ENCODE peak calls at places on chromosomes 3 and 15, in five cellular contexts. I, J, K, B and E are unnamed samples.

GRCh38 chr15:79598639-79599038 is 166.5 kb downstream of the MINAR1 start:
- DNase-seq in I (no peak), J (no peak), K (no peak), B (no peak), E (no peak)

GRCh38 chr15:72034351-72034750 is 83.6 kb downstream of the MYO9A start:
- DNase-seq in I (no peak), J (no peak), K (no peak), B (no peak), E (no peak)

GRCh38 chr3:66048051-66048395 is 9.3 kb upstream of the MAGI1 start:
- DNase-seq in I (no peak), J (no peak), K (no peak), B (no peak), E (no peak)

GRCh38 chr15:25668901-25669300 is 194.2 kb downstream of the ATP10A start:
- DNase-seq in I (no peak), J (no peak), K (no peak), B (no peak), E (no peak)

GRCh38 chr3:162738778-162739177 is 1242.2 kb downstream of the OTOL1 start:
- DNase-seq in I (no peak), J (no peak), K (no peak), B (no peak), E (no peak)

GRCh38 chr3:53147161-53147902 is 13.7 kb upstream of the PRKCD start:
- DNase-seq in I (no peak), J (no peak), K (no peak), B (no peak), E (no peak)

GRCh38 chr3:122283796-122284445 is 41.1 kb upstream of the CSTA start:
- DNase-seq in I (no peak), J (no peak), K (no peak), B (no peak), E (no peak)

GRCh38 chr3:69020424-69020823 is 6.9 kb upstream of the EOGT start:
- DNase-seq in I (no peak), J (no peak), K (no peak), B (no peak), E (no peak)

GRCh38 chr3:4999626-5000184 is 20.5 kb downstream of the BHLHE40 start:
- DNase-seq in I (peak; percentile 57), J (no peak), K (no peak), B (no peak), E (no peak)

GRCh38 chr3:87260270-87260669 is 16.1 kb downstream of the POU1F1 start:
- DNase-seq in I (peak; percentile 8), J (peak; percentile 44), K (peak; percentile 28), B (no peak), E (peak; percentile 27)

GRCh38 chr3:73442886-73443285 is 181.9 kb downstream of the PDZRN3 start:
- DNase-seq in I (no peak), J (no peak), K (no peak), B (no peak), E (no peak)

GRCh38 chr3:158470944-158471638 is 99.9 kb upstream of the MLF1 start:
- DNase-seq in I (no peak), J (no peak), K (no peak), B (no peak), E (no peak)

GRCh38 chr3:50248387-50248786 is 12.4 kb downstream of the GNAI2 start:
- DNase-seq in I (no peak), J (no peak), K (no peak), B (no peak), E (no peak)

GRCh38 chr3:97910931-97911351 is 61.3 kb downstream of the RIOX2 start:
- DNase-seq in I (peak; percentile 52), J (no peak), K (no peak), B (peak; percentile 11), E (no peak)

GRCh38 chr3:169237181-169237580 is 426.3 kb downstream of the MECOM start:
- DNase-seq in I (no peak), J (no peak), K (no peak), B (no peak), E (no peak)

GRCh38 chr3:143024351-143024960 is 23.1 kb downstream of the U2SURP start:
- DNase-seq in I (no peak), J (no peak), K (no peak), B (no peak), E (no peak)

GRCh38 chr15:80072285-80072684 is 12.8 kb downstream of the ZFAND6 start:
- DNase-seq in I (peak; percentile 59), J (peak; percentile 87), K (peak; percentile 71), B (peak; percentile 83), E (peak; percentile 82)

GRCh38 chr3:146020969-146021368 is 140.0 kb downstream of the PLOD2 start:
- DNase-seq in I (no peak), J (no peak), K (no peak), B (no peak), E (no peak)

GRCh38 chr15:82919231-82919886 is 33.2 kb downstream of the HOMER2 start:
- DNase-seq in I (no peak), J (no peak), K (no peak), B (no peak), E (no peak)

GRCh38 chr3:104526901-104527401 is 839.8 kb upstream of the ALCAM start:
- DNase-seq in I (no peak), J (no peak), K (no peak), B (peak; percentile 60), E (no peak)

DNA sequence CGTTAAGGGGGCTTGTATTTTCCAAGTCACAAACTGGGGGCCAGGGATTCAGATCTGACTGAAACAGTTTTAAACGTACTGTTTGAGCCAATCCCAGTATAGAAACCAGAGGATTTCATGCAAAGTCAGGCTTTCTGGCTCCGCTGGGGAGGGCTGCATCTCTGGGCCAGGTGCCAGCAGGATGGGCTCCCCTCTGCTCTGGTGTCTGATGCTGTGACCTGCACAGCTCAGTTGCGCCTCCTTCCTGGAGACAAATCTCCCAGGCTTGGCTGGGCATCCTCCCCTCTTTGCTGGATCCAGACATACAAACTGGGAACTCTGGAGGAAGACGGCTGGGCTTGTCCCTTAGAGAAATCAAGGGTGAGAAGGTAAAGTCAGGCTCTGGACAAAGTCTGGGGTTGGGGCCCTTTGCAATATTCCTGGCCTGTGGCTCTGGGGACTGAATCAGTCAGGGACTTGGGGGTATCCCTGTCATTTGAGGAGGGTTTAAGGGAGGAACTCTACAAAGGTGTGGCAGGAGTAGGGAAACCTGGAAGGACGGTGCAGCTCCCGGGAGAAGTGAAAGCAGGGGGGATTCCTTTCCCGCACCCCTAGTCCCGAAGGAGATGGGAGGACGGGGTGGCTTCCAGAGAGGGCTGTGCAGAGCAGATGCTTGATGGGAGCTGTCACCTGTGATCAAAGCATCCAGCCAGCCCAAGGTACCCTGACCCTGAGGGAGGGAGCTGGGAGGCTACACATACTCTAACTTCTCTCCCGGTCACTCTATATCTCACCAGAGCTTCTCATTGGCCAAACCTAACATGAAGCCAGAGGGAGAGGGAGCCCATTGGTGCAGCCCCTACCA is 114.8 kb upstream of the ATP2B2 start:
- DNase-seq in I (no peak), J (no peak), K (no peak), B (no peak), E (no peak)
- TF ChIP-seq REST in I (no peak), J (no peak), K (no peak), B (no peak), E (no peak)

DNA sequence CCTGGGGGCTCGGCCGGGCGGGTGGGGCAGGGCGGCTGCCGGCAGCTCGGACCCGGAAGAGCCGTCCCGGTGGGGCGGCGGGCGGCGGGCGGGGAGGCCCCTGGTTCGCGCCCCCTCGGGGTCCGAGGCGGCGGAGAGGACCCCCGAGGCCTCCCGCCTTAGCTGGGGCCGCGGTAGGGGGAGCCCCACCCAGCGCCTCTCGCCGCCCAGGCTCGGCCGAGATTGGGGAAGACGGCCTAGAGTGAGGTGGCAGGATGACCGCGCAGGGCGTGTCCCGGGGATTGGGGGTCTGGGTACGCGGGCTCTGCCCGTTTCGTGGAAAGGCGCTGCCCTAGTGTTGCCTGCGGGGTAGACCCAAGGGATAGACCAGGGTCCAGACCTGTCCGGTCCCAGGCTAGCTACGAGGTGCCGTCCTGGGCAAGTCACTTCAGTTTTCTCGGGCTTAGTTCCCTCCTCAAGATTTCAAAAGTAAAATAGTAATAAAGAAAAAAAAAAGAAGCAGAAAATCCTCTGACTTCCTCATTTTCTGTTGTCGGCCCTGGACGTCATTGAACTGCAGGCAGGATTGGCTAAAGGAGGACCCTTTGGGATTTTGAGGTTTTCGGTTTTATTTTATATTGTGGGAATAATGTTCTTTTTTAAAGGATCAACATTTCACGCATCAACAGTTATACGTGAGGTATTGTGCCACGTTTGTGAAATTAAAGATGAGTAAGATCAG is 580 bp downstream of the IQGAP1 start:
- DNase-seq in I (peak; percentile 80), J (no peak), K (peak; percentile 70), B (no peak), E (no peak)
- TF ChIP-seq REST in I (no peak), J (no peak), K (no peak), B (no peak), E (no peak)

DNA sequence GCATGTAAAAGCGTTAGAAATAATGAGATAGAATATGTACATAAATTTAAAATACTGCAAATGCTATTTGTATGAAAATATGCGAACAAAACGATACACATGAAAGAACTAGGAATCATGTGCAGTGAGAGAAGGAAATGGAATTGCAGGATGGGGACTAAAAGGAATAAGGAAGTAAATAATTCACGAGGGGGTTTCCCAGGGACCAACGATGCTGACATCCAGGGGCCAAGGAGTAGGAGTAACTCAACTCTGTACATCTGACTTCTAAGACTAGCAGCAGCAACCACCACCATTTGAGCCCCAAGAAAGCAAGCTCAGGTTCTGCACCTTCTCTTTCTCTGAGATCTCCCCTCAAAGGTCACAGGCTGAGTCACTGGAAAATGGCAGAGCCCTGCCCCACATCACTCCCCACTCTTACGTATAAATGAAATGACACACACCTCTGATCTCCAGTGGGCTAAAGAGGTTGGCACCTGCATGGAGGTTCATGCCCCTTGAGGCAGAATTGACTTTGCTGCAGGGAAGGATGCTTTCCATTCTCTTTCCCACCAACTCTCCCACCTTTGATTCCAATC is 100.0 kb upstream of the DLG1 start:
- DNase-seq in I (no peak), J (no peak), K (no peak), B (no peak), E (no peak)
- TF ChIP-seq REST in I (no peak), J (no peak), K (no peak), B (no peak), E (no peak)

GRCh38 chr3:141242035-141242721 is 10.6 kb downstream of the PXYLP1 start:
- DNase-seq in I (no peak), J (no peak), K (no peak), B (no peak), E (no peak)

GRCh38 chr3:141240290-141241247 is 8.9 kb downstream of the PXYLP1 start:
- DNase-seq in I (no peak), J (no peak), K (no peak), B (no peak), E (no peak)

GRCh38 chr3:141239551-141240281 is 8.1 kb downstream of the PXYLP1 start:
- DNase-seq in I (no peak), J (no peak), K (no peak), B (no peak), E (no peak)

GRCh38 chr3:141242722-141243092 is 11.1 kb downstream of the PXYLP1 start:
- DNase-seq in I (no peak), J (no peak), K (no peak), B (no peak), E (no peak)

DNA sequence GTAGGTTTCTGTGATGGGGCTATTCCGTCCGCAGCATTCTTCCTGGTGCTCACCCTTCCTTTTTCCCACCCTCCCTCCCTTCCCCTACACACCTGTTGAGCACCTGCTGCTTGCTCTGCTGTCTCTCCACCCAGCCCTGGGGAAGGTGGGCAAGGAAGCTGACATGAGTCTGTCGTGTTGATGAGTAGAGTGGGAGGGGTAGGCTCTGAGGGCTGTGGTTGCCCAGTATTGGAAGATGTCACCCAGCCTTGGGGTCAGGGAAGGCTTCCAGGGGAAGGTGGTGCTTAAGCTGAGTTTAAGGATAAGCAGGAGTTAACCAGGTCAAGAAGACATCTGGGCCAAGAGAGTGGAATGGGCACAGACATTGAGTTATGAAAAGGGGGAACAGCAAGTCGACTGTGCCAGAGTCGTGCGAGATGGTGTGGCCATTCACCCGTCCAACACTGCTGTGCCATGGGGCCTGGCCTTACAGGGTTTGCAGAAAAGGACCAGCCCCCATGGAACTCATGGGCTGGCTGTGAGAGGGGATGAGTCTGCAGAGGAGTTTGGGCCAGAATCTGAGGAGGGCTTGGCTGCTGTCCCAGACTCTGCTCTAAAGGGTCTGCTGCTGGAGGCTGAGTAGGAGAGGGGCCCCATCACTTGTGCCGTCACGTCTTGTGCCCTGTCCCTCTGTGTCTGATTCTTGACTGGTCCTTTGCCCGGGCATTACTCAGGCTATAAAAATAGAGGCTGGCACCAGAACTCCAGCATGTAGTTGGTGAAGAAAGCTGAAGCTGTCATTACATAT is 9.8 kb downstream of the PXYLP1 start:
- DNase-seq in I (no peak), J (no peak), K (no peak), B (no peak), E (no peak)
- TF ChIP-seq REST in I (no peak), J (no peak), K (no peak), B (no peak), E (no peak)